ENCODE peak calls at places on chromosomes 5 and 9, in seven cellular contexts. K, D, L, Y, J, U and N are unnamed samples.

GRCh38 chr9:35726876-35727438 is 5.0 kb downstream of the TLN1 start:
- DNase-seq in Y (no peak), D (peak), U (no peak), J (peak), L (peak), K (peak), N (peak)

GRCh38 chr5:1285883-1286291 is 9.0 kb downstream of the TERT start:
- DNase-seq in J (no peak), U (no peak), L (no peak), D (no peak), Y (no peak), K (no peak), N (no peak)

GRCh38 chr5:56183507-56183906 is 49.6 kb downstream of the ANKRD55 start:
- DNase-seq in D (no peak), J (no peak), L (peak), K (no peak), U (peak), Y (no peak), N (peak)

GRCh38 chr9:71368157-71368556 is 246.7 kb upstream of the TRPM3 start:
- DNase-seq in L (no peak), Y (no peak), K (no peak), J (no peak), U (no peak), D (no peak), N (no peak)

GRCh38 chr9:70564464-70565190 is 150.2 kb upstream of the KLF9 start:
- DNase-seq in L (no peak), K (no peak), U (no peak), J (no peak), Y (no peak), D (peak), N (no peak)

GRCh38 chr5:139381837-139382361 is 1.2 kb downstream of the SLC23A1 start:
- DNase-seq in J (no peak), Y (no peak), K (no peak), U (no peak), D (no peak), L (no peak), N (no peak)

GRCh38 chr9:127983847-127984289 is 3.1 kb upstream of the EEIG1 start:
- DNase-seq in D (peak), L (no peak), U (no peak), J (peak), K (no peak), Y (no peak), N (no peak)

GRCh38 chr9:83401328-83401895 is 136.8 kb downstream of the FRMD3 start:
- DNase-seq in K (no peak), D (no peak), L (no peak), U (no peak), J (no peak), Y (no peak), N (no peak)

GRCh38 chr9:15873573-15874177 is 320.8 kb downstream of the CCDC171 start:
- DNase-seq in Y (no peak), J (peak), D (no peak), U (peak), L (peak), K (no peak), N (peak)

GRCh38 chr5:115625579-115626443 is at the start of gene TMED7:
- DNase-seq in U (peak), D (peak), Y (peak), L (peak), K (peak), J (peak), N (peak)

GRCh38 chr5:9557696-9558095 is 11.8 kb upstream of the SEMA5A start:
- DNase-seq in L (peak), U (peak), K (no peak), Y (no peak), D (no peak), J (no peak), N (no peak)

GRCh38 chr5:148421661-148422060 is 37.9 kb downstream of the FBXO38 start:
- DNase-seq in U (no peak), D (no peak), L (no peak), J (no peak), Y (no peak), K (no peak), N (no peak)

GRCh38 chr9:96418920-96419690 is 935 bp upstream of the ZNF367 start:
- DNase-seq in D (peak), U (peak), L (peak), K (peak), J (peak), Y (peak), N (peak)

GRCh38 chr5:134506054-134507039 is 19.1 kb upstream of the JADE2 start:
- DNase-seq in K (no peak), D (no peak), L (peak), Y (no peak), J (no peak), U (no peak), N (no peak)

GRCh38 chr9:93110400-93110855 is 14.4 kb downstream of the CARD19 start:
- DNase-seq in Y (no peak), K (no peak), J (no peak), L (no peak), D (no peak), U (no peak), N (no peak)

GRCh38 chr5:61159841-61160240 is 2.4 kb downstream of the SMIM15 start:
- DNase-seq in Y (no peak), J (no peak), L (no peak), U (no peak), K (no peak), D (no peak), N (no peak)

GRCh38 chr9:110814159-110814558 is 145.6 kb downstream of the MUSK start:
- DNase-seq in Y (no peak), U (no peak), K (no peak), J (no peak), D (no peak), L (peak), N (no peak)

GRCh38 chr9:130531670-130532069 is 47.7 kb upstream of the FUBP3 start:
- DNase-seq in D (no peak), K (no peak), L (no peak), U (no peak), J (no peak), Y (no peak), N (no peak)

GRCh38 chr9:112198646-112199045 is 23.5 kb upstream of the SUSD1 start:
- DNase-seq in Y (no peak), D (no peak), L (no peak), J (no peak), K (no peak), U (no peak), N (no peak)

GRCh38 chr9:113150670-113151591 is at the start of gene SLC31A2:
- DNase-seq in Y (peak), K (peak), L (peak), U (peak), D (peak), J (peak), N (peak)

GRCh38 chr5:125835293-125836172 is 587.7 kb upstream of the GRAMD2B start:
- DNase-seq in J (peak), K (no peak), D (no peak), L (no peak), Y (no peak), U (peak), N (peak)

GRCh38 chr5:156147251-156147947 is 179.6 kb upstream of the SGCD start:
- DNase-seq in U (peak), J (no peak), D (no peak), K (no peak), L (no peak), Y (no peak), N (no peak)

GRCh38 chr5:68239485-68239884 is 23.9 kb downstream of the PIK3R1 start:
- DNase-seq in J (no peak), L (peak), K (peak), U (no peak), D (peak), Y (no peak), N (peak)

GRCh38 chr9:91445135-91445534 is 21.5 kb upstream of the NFIL3 start:
- DNase-seq in D (no peak), Y (no peak), J (no peak), U (no peak), L (no peak), K (no peak), N (no peak)

GRCh38 chr5:159184858-159185381 is 24.4 kb downstream of the RNF145 start:
- DNase-seq in Y (no peak), U (peak), K (no peak), L (peak), J (no peak), D (peak), N (peak)

GRCh38 chr5:131795879-131796792 is 681 bp downstream of the FNIP1 start:
- DNase-seq in K (no peak), L (peak), D (peak), Y (peak), J (peak), U (no peak), N (peak)

GRCh38 chr5:112957970-112958773 is 18.4 kb upstream of the DCP2 start:
- DNase-seq in Y (no peak), K (no peak), D (no peak), J (no peak), U (peak), L (peak), N (peak)

GRCh38 chr5:1068204-1068894 is 43.5 kb downstream of the SLC12A7 start:
- DNase-seq in U (no peak), D (no peak), Y (no peak), J (no peak), K (no peak), L (no peak), N (no peak)

GRCh38 chr5:147481857-147482256 is 28.0 kb downstream of the DPYSL3 start:
- DNase-seq in K (no peak), U (no peak), L (peak), D (no peak), J (no peak), Y (no peak), N (peak)

GRCh38 chr5:171299851-171300250 is 9.2 kb upstream of the TLX3 start:
- DNase-seq in J (no peak), L (no peak), Y (no peak), D (no peak), U (no peak), K (no peak), N (no peak)